ENCODE peak calls at places on chromosomes 7 and 10, in four cellular contexts. L is HepG2, Y is K562, J is GM12878. R is an unnamed sample.

GRCh38 chr7:24457215-24457549 is 116.1 kb upstream of the PALS2 start:
- DNase-seq in Y (no peak), L (no peak), J (no peak), R (no peak)

GRCh38 chr10:43235070-43235900 is 31.6 kb downstream of the RASGEF1A start:
- DNase-seq in L (no peak), Y (no peak), J (no peak), R (no peak)

GRCh38 chr10:85008493-85009181 is 680.2 kb downstream of the CCSER2 start:
- DNase-seq in Y (no peak), L (no peak), J (no peak), R (peak)

GRCh38 chr10:83469719-83470336 is 669.5 kb upstream of the GHITM start:
- DNase-seq in Y (no peak), L (no peak), J (no peak), R (no peak)

GRCh38 chr7:44057181-44057848 is 8.1 kb downstream of the PGAM2 start:
- DNase-seq in L (no peak), J (no peak), Y (no peak), R (no peak)

GRCh38 chr10:1299041-1299726 is 243.0 kb downstream of the WDR37 start:
- DNase-seq in J (no peak), L (no peak), Y (no peak), R (no peak)

GRCh38 chr10:24882047-24882698 is 70.2 kb downstream of the PRTFDC1 start:
- DNase-seq in Y (no peak), J (peak), L (no peak), R (no peak)

GRCh38 chr10:82321734-82322133 is 446.7 kb downstream of the NRG3 start:
- DNase-seq in J (no peak), L (no peak), Y (no peak), R (no peak)

GRCh38 chr7:2355079-2356008 is 717 bp downstream of the EIF3B start:
- DNase-seq in L (no peak), Y (peak), J (no peak), R (peak)

GRCh38 chr10:53130337-53130736 is 357.8 kb upstream of the MBL2 start:
- DNase-seq in Y (no peak), J (no peak), L (no peak), R (no peak)

GRCh38 chr10:109871476-109871875 is 51.8 kb downstream of the XPNPEP1 start:
- DNase-seq in Y (no peak), L (no peak), J (no peak), R (no peak)

GRCh38 chr7:158431941-158432347 is 155.7 kb downstream of the PTPRN2 start:
- DNase-seq in Y (peak), L (peak), J (no peak), R (peak)

GRCh38 chr10:8502611-8503010 is 448.1 kb downstream of the GATA3 start:
- DNase-seq in L (no peak), J (no peak), Y (no peak), R (no peak)

GRCh38 chr10:80397014-80397413 is 11.3 kb upstream of the PRXL2A start:
- DNase-seq in L (no peak), Y (no peak), J (no peak), R (no peak)

GRCh38 chr7:106518239-106518638 is 142.7 kb downstream of the CCDC71L start:
- DNase-seq in L (no peak), J (no peak), Y (no peak), R (no peak)

GRCh38 chr10:43852644-43853214 is 204.0 kb upstream of the ZNF32 start:
- DNase-seq in L (no peak), Y (no peak), J (no peak), R (no peak)

GRCh38 chr10:101968910-101969321 is 87.1 kb downstream of the ARMH3 start:
- DNase-seq in J (peak), L (no peak), Y (no peak), R (no peak)

GRCh38 chr10:123147635-123148413 is at the start of gene HMX2:
- DNase-seq in L (peak), Y (no peak), J (no peak), R (no peak)

GRCh38 chr10:101050206-101051069 is 11.4 kb upstream of the KAZALD1 start:
- DNase-seq in J (no peak), L (peak), Y (peak), R (peak)

GRCh38 chr7:107355616-107356015 is 114.2 kb upstream of the GPR22 start:
- DNase-seq in Y (no peak), J (no peak), L (no peak), R (no peak)

GRCh38 chr7:21969822-21970221 is 24.1 kb upstream of the CDCA7L start:
- DNase-seq in Y (no peak), L (no peak), J (no peak), R (no peak)

GRCh38 chr7:88795553-88795952 is at the start of gene TEX47:
- DNase-seq in J (no peak), Y (no peak), L (no peak), R (no peak)
- TF ChIP-seq POLR2AphosphoS2 in J (no peak), Y (no peak), L (no peak), R (no peak)

DNA sequence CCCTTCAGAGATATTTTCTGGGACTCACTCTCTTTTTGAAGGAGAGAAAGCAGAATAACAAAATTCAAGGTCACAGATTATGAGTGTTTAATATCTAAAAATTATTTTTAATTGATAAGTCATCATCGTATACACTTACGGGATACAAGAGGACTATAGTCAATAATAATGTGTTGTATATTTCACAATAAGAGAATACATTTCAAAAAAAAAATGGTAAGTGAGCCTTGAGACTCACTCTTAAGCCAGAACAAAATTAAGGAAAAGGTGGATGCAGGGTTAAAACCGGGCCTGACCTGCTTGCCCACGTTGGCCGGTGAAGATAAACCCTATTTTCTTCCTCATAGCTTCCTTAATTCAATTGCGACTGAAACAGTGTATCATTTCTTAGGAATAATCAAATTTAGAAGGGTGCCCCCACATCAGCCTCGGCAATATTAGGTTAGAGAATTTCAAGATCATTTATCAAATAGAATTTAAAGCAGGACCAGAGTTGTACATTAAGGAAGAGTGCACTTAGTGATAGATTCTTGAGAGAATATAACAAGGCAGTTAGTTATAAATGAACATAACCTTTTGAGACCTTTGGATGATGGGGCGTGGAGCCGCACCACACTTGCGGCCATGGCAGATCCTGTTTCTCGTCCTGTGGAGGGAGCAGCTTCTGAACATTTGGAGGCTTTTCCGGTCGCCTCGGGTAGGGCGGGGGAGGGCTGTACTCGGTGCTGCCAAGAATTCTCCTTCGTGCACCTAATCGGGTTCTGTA is 321.8 kb downstream of the PAXIP1 start:
- DNase-seq in L (no peak), Y (peak), J (no peak), R (no peak)
- TF ChIP-seq CHD2 in L (no peak), Y (no peak), J (no peak), R (no peak)

GRCh38 chr7:88305044-88305443 is 1.6 kb downstream of the STEAP4 start:
- DNase-seq in L (no peak), Y (no peak), J (no peak), R (no peak)

GRCh38 chr7:88307412-88307811 is 718 bp upstream of the STEAP4 start:
- DNase-seq in J (no peak), Y (no peak), L (no peak), R (no peak)

GRCh38 chr7:88309845-88310244 is 3.2 kb upstream of the STEAP4 start:
- DNase-seq in Y (no peak), J (no peak), L (no peak), R (no peak)

GRCh38 chr7:88307841-88308240 is 1.1 kb upstream of the STEAP4 start:
- DNase-seq in Y (no peak), L (no peak), J (no peak), R (no peak)

GRCh38 chr7:88306590-88307048 is at the start of gene STEAP4:
- DNase-seq in J (no peak), L (no peak), Y (no peak), R (no peak)
- TF ChIP-seq POLR2A in J (no peak), L (no peak), Y (no peak), R (no peak)

GRCh38 chr7:156816943-156817572 is 75.9 kb downstream of the LMBR1 start:
- DNase-seq in Y (no peak), J (no peak), L (peak), R (peak)
- TF ChIP-seq POLR2AphosphoS2 in Y (no peak), J (no peak), L (no peak), R (no peak)

GRCh38 chr10:97229322-97229721 is 43.6 kb upstream of the SLIT1 start:
- DNase-seq in Y (no peak), J (no peak), L (no peak), R (peak)
- TF ChIP-seq CHD2 in Y (no peak), J (no peak), L (no peak), R (no peak)

R was measured in A549.